ENCODE peak calls at places on chromosome 22, in eight cellular contexts. S is left ventricle myocardium inferior, Y is choroid plexus epithelial cell, L is RWPE1, K is lung, Q is mucosa of descending colon, B is heart right ventricle, A is GM06990. J is an unnamed sample.
A peak's percentile ranks its signal among the peaks of the same experiment; 100 is the strongest.

GRCh38 chr22:25084405-25085107 is 115.1 kb upstream of the CRYBB3 start:
- DNase-seq in S (no peak), Y (no peak), L (no peak), K (no peak), Q (no peak), B (no peak), A (no peak), J (no peak)

GRCh38 chr22:17155941-17156340 is 3.1 kb downstream of the HDHD5 start:
- DNase-seq in S (no peak), Y (no peak), L (no peak), K (no peak), Q (no peak), B (no peak), A (no peak), J (no peak)

GRCh38 chr22:44365196-44365802 is 52.5 kb upstream of the SHISAL1 start:
- DNase-seq in S (no peak), Y (no peak), L (no peak), K (no peak), Q (no peak), B (peak; percentile 4), A (no peak), J (no peak)

GRCh38 chr22:44363214-44363979 is 50.6 kb upstream of the SHISAL1 start:
- DNase-seq in S (peak; percentile 92), Y (peak; percentile 19), L (peak; percentile 48), K (peak; percentile 88), Q (peak; percentile 71), B (peak; percentile 93), A (no peak), J (no peak)

GRCh38 chr22:49566141-49566541 is 261.5 kb downstream of the BRD1 start:
- DNase-seq in S (no peak), Y (no peak), L (no peak), K (no peak), Q (no peak), B (no peak), A (no peak), J (no peak)

GRCh38 chr22:33986167-33986771 is 66.0 kb upstream of the LARGE1 start:
- DNase-seq in S (no peak), Y (no peak), L (no peak), K (no peak), Q (no peak), B (no peak), A (peak; percentile 10), J (no peak)

GRCh38 chr22:35334010-35334409 is 34.3 kb downstream of the TOM1 start:
- DNase-seq in S (no peak), Y (no peak), L (no peak), K (no peak), Q (no peak), B (no peak), A (peak; percentile 61), J (no peak)

GRCh38 chr22:43186272-43187170 is at the start of gene TTLL12:
- DNase-seq in S (peak; percentile 70), Y (peak; percentile 50), L (peak; percentile 63), K (no peak), Q (peak; percentile 53), B (peak; percentile 72), A (peak; percentile 71), J (peak; percentile 63)

GRCh38 chr22:42830161-42830560 is 26.9 kb downstream of the ARFGAP3 start:
- DNase-seq in S (no peak), Y (no peak), L (no peak), K (no peak), Q (no peak), B (no peak), A (no peak), J (no peak)

GRCh38 chr22:39349506-39349966 is 255 bp upstream of the SYNGR1 start:
- DNase-seq in S (peak; percentile 44), Y (no peak), L (no peak), K (no peak), Q (no peak), B (peak; percentile 53), A (peak; percentile 52), J (peak; percentile 47)
- TF ChIP-seq CTCF in S (no peak), Y (no peak), L (peak; percentile 6), K (no peak), Q (no peak), B (no peak), A (no peak), J (no peak)

DNA sequence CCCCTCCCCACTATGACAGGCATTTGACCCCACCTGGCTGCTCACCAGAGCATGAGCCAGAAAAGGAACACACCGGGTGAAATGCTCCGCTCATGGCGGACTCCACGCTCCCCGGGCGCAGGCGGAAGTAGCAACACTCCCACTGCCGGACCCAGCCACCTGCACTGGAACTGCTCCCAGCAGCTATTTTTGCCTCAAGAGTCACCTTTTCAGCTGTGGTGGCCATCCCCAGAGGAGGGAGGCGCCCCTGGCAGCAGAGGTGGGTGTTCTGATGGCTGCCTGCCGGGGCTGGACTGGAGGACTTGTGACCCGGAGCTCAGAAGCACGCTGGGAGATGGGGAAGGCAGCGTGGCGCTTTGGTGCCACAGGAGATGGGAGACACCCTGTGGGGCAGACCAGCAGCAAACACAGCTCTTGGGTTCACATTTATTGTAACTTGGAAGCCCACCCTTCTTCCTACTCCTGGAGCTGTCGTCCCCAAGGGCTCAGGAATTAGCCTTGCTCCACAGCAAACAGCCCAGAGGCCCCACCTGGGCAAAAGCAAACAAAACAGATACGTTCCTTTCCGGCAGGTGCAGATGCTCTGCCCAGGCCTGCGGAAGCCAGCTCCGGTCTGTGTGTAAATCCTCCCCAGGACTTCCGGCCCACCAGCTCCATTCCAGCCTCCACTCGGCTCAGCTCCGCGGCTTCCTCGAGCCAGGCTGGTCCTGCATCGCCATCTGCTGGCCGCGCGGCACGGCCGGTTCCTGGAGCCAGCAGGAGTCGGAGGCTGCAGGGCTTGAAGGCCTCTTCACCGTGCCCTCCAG is 3.7 kb downstream of the RPS19BP1 start:
- DNase-seq in S (peak; percentile 90), Y (peak; percentile 97), L (peak; percentile 67), K (peak; percentile 92), Q (peak; percentile 94), B (peak; percentile 90), A (peak; percentile 95), J (peak; percentile 80)
- TF ChIP-seq CTCF in S (peak; percentile 98), Y (peak; percentile 99), L (peak; percentile 97), K (peak; percentile 97), Q (peak; percentile 96), B (peak; percentile 96), A (peak; percentile 99), J (no peak)

DNA sequence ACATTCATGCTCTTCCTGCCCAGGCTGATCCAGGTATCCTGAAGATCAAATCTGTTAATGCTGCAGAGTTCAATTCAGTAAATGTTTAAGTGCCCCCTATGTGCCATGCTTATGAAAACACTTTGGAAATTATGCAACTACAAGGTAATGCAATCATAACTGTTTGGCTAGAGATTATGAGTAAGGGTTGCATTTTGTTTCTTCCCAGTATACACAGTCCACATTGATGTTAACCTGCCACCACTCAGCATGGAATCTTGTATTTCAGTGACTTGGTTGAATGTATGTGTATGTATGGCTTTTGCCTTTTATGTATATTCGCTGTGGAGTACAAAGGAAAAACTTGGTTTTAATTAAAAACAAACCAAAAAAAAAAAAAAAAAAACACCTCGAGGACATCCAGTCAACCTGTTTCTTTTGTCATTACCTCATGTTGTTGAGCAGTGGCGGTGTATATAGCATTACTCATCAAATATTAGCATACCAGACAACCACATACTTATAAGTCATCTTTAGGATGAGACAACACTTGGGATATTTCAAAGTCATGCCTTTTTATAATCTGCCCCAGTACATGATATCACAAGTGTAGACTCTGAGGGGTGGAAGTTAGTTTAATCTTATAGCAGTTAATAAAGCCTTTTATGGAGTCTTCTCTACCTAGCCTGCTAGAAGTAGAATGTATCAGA is 86.1 kb upstream of the HORMAD2 start:
- DNase-seq in S (no peak), Y (peak; percentile 71), L (peak; percentile 74), K (no peak), Q (no peak), B (no peak), A (no peak), J (no peak)
- TF ChIP-seq CTCF in S (no peak), Y (peak; percentile 39), L (no peak), K (no peak), Q (no peak), B (no peak), A (no peak), J (no peak)

GRCh38 chr22:37782340-37783168 is 25.2 kb upstream of the GCAT start:
- DNase-seq in S (no peak), Y (no peak), L (no peak), K (no peak), Q (no peak), B (no peak), A (no peak), J (no peak)
- TF ChIP-seq CTCF in S (no peak), Y (peak; percentile 23), L (no peak), K (no peak), Q (no peak), B (no peak), A (peak; percentile 10), J (no peak)

J was measured in activated B cell treated with CpG ODN at 0.5 μM for 24 hours.